ENCODE peak calls at places on chromosomes 13 and 19, in six cellular contexts. One of them, this sample, is unnamed.

GRCh38 chr13:108957369-108958012 is 328.1 kb downstream of the MYO16 start:
- DNase-seq in Caki2: peak
- DNase-seq in left colon: no peak
- DNase-seq in thyroid gland: no peak
- DNase-seq in midbrain: no peak
- DNase-seq in activated CD8-positive, alpha-beta memory T cell treated with anti-CD3 and anti-CD28 coated beads, Interleukin-2, amount 50 U/mL, for 4 hours: no peak
- DNase-seq in this sample: peak

GRCh38 chr13:37791699-37792098 is 77.9 kb downstream of the TRPC4 start:
- DNase-seq in Caki2: no peak
- DNase-seq in left colon: no peak
- DNase-seq in thyroid gland: no peak
- DNase-seq in midbrain: no peak
- DNase-seq in activated CD8-positive, alpha-beta memory T cell treated with anti-CD3 and anti-CD28 coated beads, Interleukin-2, amount 50 U/mL, for 4 hours: no peak
- DNase-seq in this sample: no peak

GRCh38 chr19:44553478-44554171 is 24.1 kb upstream of the CEACAM20 start:
- DNase-seq in Caki2: peak
- DNase-seq in left colon: no peak
- DNase-seq in thyroid gland: no peak
- DNase-seq in midbrain: no peak
- DNase-seq in activated CD8-positive, alpha-beta memory T cell treated with anti-CD3 and anti-CD28 coated beads, Interleukin-2, amount 50 U/mL, for 4 hours: no peak
- DNase-seq in this sample: peak

GRCh38 chr13:44386932-44387556 is 13.4 kb downstream of the SERP2 start:
- DNase-seq in Caki2: no peak
- DNase-seq in left colon: no peak
- DNase-seq in thyroid gland: no peak
- DNase-seq in midbrain: no peak
- DNase-seq in activated CD8-positive, alpha-beta memory T cell treated with anti-CD3 and anti-CD28 coated beads, Interleukin-2, amount 50 U/mL, for 4 hours: no peak
- DNase-seq in this sample: no peak

GRCh38 chr13:93169980-93170379 is 56.6 kb upstream of the GPC6 start:
- DNase-seq in Caki2: peak
- DNase-seq in left colon: no peak
- DNase-seq in thyroid gland: no peak
- DNase-seq in midbrain: no peak
- DNase-seq in activated CD8-positive, alpha-beta memory T cell treated with anti-CD3 and anti-CD28 coated beads, Interleukin-2, amount 50 U/mL, for 4 hours: no peak
- DNase-seq in this sample: peak

GRCh38 chr19:10288662-10289166 is 1.0 kb upstream of the ICAM5 start:
- DNase-seq in Caki2: no peak
- DNase-seq in left colon: peak
- DNase-seq in thyroid gland: no peak
- DNase-seq in midbrain: no peak
- DNase-seq in activated CD8-positive, alpha-beta memory T cell treated with anti-CD3 and anti-CD28 coated beads, Interleukin-2, amount 50 U/mL, for 4 hours: peak
- DNase-seq in this sample: no peak

GRCh38 chr13:76116931-76117330 is 480.8 kb downstream of the LMO7 start:
- DNase-seq in Caki2: no peak
- DNase-seq in left colon: no peak
- DNase-seq in thyroid gland: no peak
- DNase-seq in midbrain: no peak
- DNase-seq in activated CD8-positive, alpha-beta memory T cell treated with anti-CD3 and anti-CD28 coated beads, Interleukin-2, amount 50 U/mL, for 4 hours: no peak
- DNase-seq in this sample: no peak

GRCh38 chr13:91406619-91407018 is 8.2 kb downstream of the GPC5 start:
- DNase-seq in Caki2: peak
- DNase-seq in left colon: no peak
- DNase-seq in thyroid gland: no peak
- DNase-seq in midbrain: peak
- DNase-seq in activated CD8-positive, alpha-beta memory T cell treated with anti-CD3 and anti-CD28 coated beads, Interleukin-2, amount 50 U/mL, for 4 hours: no peak
- DNase-seq in this sample: no peak

GRCh38 chr13:73268306-73268705 is 209.5 kb downstream of the KLF5 start:
- DNase-seq in Caki2: no peak
- DNase-seq in left colon: peak
- DNase-seq in thyroid gland: no peak
- DNase-seq in midbrain: no peak
- DNase-seq in activated CD8-positive, alpha-beta memory T cell treated with anti-CD3 and anti-CD28 coated beads, Interleukin-2, amount 50 U/mL, for 4 hours: no peak
- DNase-seq in this sample: peak

GRCh38 chr13:59745395-59745788 is 418.3 kb downstream of the DIAPH3 start:
- DNase-seq in Caki2: peak
- DNase-seq in left colon: no peak
- DNase-seq in thyroid gland: no peak
- DNase-seq in midbrain: no peak
- DNase-seq in activated CD8-positive, alpha-beta memory T cell treated with anti-CD3 and anti-CD28 coated beads, Interleukin-2, amount 50 U/mL, for 4 hours: no peak
- DNase-seq in this sample: no peak

GRCh38 chr19:2888739-2889224 is 11.9 kb upstream of the ZNF57 start:
- DNase-seq in Caki2: no peak
- DNase-seq in left colon: peak
- DNase-seq in thyroid gland: no peak
- DNase-seq in midbrain: no peak
- DNase-seq in activated CD8-positive, alpha-beta memory T cell treated with anti-CD3 and anti-CD28 coated beads, Interleukin-2, amount 50 U/mL, for 4 hours: peak
- DNase-seq in this sample: peak

GRCh38 chr19:30431591-30431990 is 59.4 kb downstream of the ZNF536 start:
- DNase-seq in Caki2: no peak
- DNase-seq in left colon: no peak
- DNase-seq in thyroid gland: no peak
- DNase-seq in midbrain: no peak
- DNase-seq in activated CD8-positive, alpha-beta memory T cell treated with anti-CD3 and anti-CD28 coated beads, Interleukin-2, amount 50 U/mL, for 4 hours: no peak
- DNase-seq in this sample: no peak

GRCh38 chr19:33883869-33884519 is 87.3 kb downstream of the KCTD15 start:
- DNase-seq in Caki2: no peak
- DNase-seq in left colon: no peak
- DNase-seq in thyroid gland: no peak
- DNase-seq in midbrain: no peak
- DNase-seq in activated CD8-positive, alpha-beta memory T cell treated with anti-CD3 and anti-CD28 coated beads, Interleukin-2, amount 50 U/mL, for 4 hours: no peak
- DNase-seq in this sample: no peak

GRCh38 chr13:41059466-41059865 is 1.8 kb upstream of the WBP4 start:
- DNase-seq in Caki2: no peak
- DNase-seq in left colon: no peak
- DNase-seq in thyroid gland: no peak
- DNase-seq in midbrain: no peak
- DNase-seq in activated CD8-positive, alpha-beta memory T cell treated with anti-CD3 and anti-CD28 coated beads, Interleukin-2, amount 50 U/mL, for 4 hours: no peak
- DNase-seq in this sample: peak

GRCh38 chr13:31538067-31539042 is 201.0 kb upstream of the RXFP2 start:
- DNase-seq in Caki2: peak
- DNase-seq in left colon: peak
- DNase-seq in thyroid gland: no peak
- DNase-seq in midbrain: no peak
- DNase-seq in activated CD8-positive, alpha-beta memory T cell treated with anti-CD3 and anti-CD28 coated beads, Interleukin-2, amount 50 U/mL, for 4 hours: no peak
- DNase-seq in this sample: peak

GRCh38 chr13:43374621-43375020 is 351.2 kb downstream of the DNAJC15 start:
- DNase-seq in Caki2: no peak
- DNase-seq in left colon: no peak
- DNase-seq in thyroid gland: no peak
- DNase-seq in midbrain: no peak
- DNase-seq in activated CD8-positive, alpha-beta memory T cell treated with anti-CD3 and anti-CD28 coated beads, Interleukin-2, amount 50 U/mL, for 4 hours: no peak
- DNase-seq in this sample: no peak

GRCh38 chr19:14507704-14508246 is 10.4 kb downstream of the DNAJB1 start:
- DNase-seq in Caki2: peak
- DNase-seq in left colon: no peak
- DNase-seq in thyroid gland: no peak
- DNase-seq in midbrain: no peak
- DNase-seq in activated CD8-positive, alpha-beta memory T cell treated with anti-CD3 and anti-CD28 coated beads, Interleukin-2, amount 50 U/mL, for 4 hours: no peak
- DNase-seq in this sample: peak

GRCh38 chr19:3642987-3643386 is 16.4 kb upstream of the CACTIN start:
- DNase-seq in Caki2: no peak
- DNase-seq in left colon: no peak
- DNase-seq in thyroid gland: no peak
- DNase-seq in midbrain: no peak
- DNase-seq in activated CD8-positive, alpha-beta memory T cell treated with anti-CD3 and anti-CD28 coated beads, Interleukin-2, amount 50 U/mL, for 4 hours: no peak
- DNase-seq in this sample: no peak

GRCh38 chr13:45122941-45123340 is 2.6 kb downstream of the GTF2F2 start:
- DNase-seq in Caki2: no peak
- DNase-seq in left colon: no peak
- DNase-seq in thyroid gland: no peak
- DNase-seq in midbrain: no peak
- DNase-seq in activated CD8-positive, alpha-beta memory T cell treated with anti-CD3 and anti-CD28 coated beads, Interleukin-2, amount 50 U/mL, for 4 hours: no peak
- DNase-seq in this sample: no peak

GRCh38 chr19:12527034-12527836 is 24.0 kb downstream of the ZNF564 start:
- DNase-seq in Caki2: peak
- DNase-seq in left colon: no peak
- DNase-seq in thyroid gland: no peak
- DNase-seq in midbrain: no peak
- DNase-seq in activated CD8-positive, alpha-beta memory T cell treated with anti-CD3 and anti-CD28 coated beads, Interleukin-2, amount 50 U/mL, for 4 hours: no peak
- DNase-seq in this sample: peak

GRCh38 chr13:91360246-91360751 is 12.8 kb downstream of the MIR17HG start:
- DNase-seq in Caki2: no peak
- DNase-seq in left colon: no peak
- DNase-seq in thyroid gland: no peak
- DNase-seq in midbrain: no peak
- DNase-seq in activated CD8-positive, alpha-beta memory T cell treated with anti-CD3 and anti-CD28 coated beads, Interleukin-2, amount 50 U/mL, for 4 hours: no peak
- DNase-seq in this sample: no peak

GRCh38 chr13:31045621-31046081 is 113.2 kb downstream of the TEX26 start:
- DNase-seq in Caki2: peak
- DNase-seq in left colon: peak
- DNase-seq in thyroid gland: peak
- DNase-seq in midbrain: no peak
- DNase-seq in activated CD8-positive, alpha-beta memory T cell treated with anti-CD3 and anti-CD28 coated beads, Interleukin-2, amount 50 U/mL, for 4 hours: peak
- DNase-seq in this sample: peak

GRCh38 chr13:42378383-42378780 is 106.4 kb downstream of the AKAP11 start:
- DNase-seq in Caki2: no peak
- DNase-seq in left colon: no peak
- DNase-seq in thyroid gland: no peak
- DNase-seq in midbrain: no peak
- DNase-seq in activated CD8-positive, alpha-beta memory T cell treated with anti-CD3 and anti-CD28 coated beads, Interleukin-2, amount 50 U/mL, for 4 hours: no peak
- DNase-seq in this sample: no peak

GRCh38 chr19:50719566-50719965 is at the start of gene SHANK1:
- DNase-seq in Caki2: no peak
- DNase-seq in left colon: no peak
- DNase-seq in thyroid gland: no peak
- DNase-seq in midbrain: no peak
- DNase-seq in activated CD8-positive, alpha-beta memory T cell treated with anti-CD3 and anti-CD28 coated beads, Interleukin-2, amount 50 U/mL, for 4 hours: no peak
- DNase-seq in this sample: no peak

GRCh38 chr13:59750860-59751259 is 412.9 kb downstream of the DIAPH3 start:
- DNase-seq in Caki2: no peak
- DNase-seq in left colon: no peak
- DNase-seq in thyroid gland: no peak
- DNase-seq in midbrain: peak
- DNase-seq in activated CD8-positive, alpha-beta memory T cell treated with anti-CD3 and anti-CD28 coated beads, Interleukin-2, amount 50 U/mL, for 4 hours: no peak
- DNase-seq in this sample: peak

GRCh38 chr19:39917561-39918182 is 16.8 kb downstream of the FCGBP start:
- DNase-seq in Caki2: no peak
- DNase-seq in left colon: no peak
- DNase-seq in thyroid gland: no peak
- DNase-seq in midbrain: no peak
- DNase-seq in activated CD8-positive, alpha-beta memory T cell treated with anti-CD3 and anti-CD28 coated beads, Interleukin-2, amount 50 U/mL, for 4 hours: no peak
- DNase-seq in this sample: no peak

GRCh38 chr19:46537136-46538097 is 41.8 kb upstream of the PNMA8B start:
- DNase-seq in Caki2: no peak
- DNase-seq in left colon: no peak
- DNase-seq in thyroid gland: peak
- DNase-seq in midbrain: peak
- DNase-seq in activated CD8-positive, alpha-beta memory T cell treated with anti-CD3 and anti-CD28 coated beads, Interleukin-2, amount 50 U/mL, for 4 hours: peak
- DNase-seq in this sample: no peak

GRCh38 chr13:99922631-99923404 is 48.7 kb downstream of the ZIC5 start:
- DNase-seq in Caki2: no peak
- DNase-seq in left colon: peak
- DNase-seq in thyroid gland: no peak
- DNase-seq in midbrain: no peak
- DNase-seq in activated CD8-positive, alpha-beta memory T cell treated with anti-CD3 and anti-CD28 coated beads, Interleukin-2, amount 50 U/mL, for 4 hours: no peak
- DNase-seq in this sample: no peak

GRCh38 chr19:17811681-17812080 is 9.6 kb downstream of the INSL3 start:
- DNase-seq in Caki2: no peak
- DNase-seq in left colon: no peak
- DNase-seq in thyroid gland: no peak
- DNase-seq in midbrain: no peak
- DNase-seq in activated CD8-positive, alpha-beta memory T cell treated with anti-CD3 and anti-CD28 coated beads, Interleukin-2, amount 50 U/mL, for 4 hours: no peak
- DNase-seq in this sample: no peak

GRCh38 chr13:26679945-26680516 is 80.6 kb downstream of the GPR12 start:
- DNase-seq in Caki2: no peak
- DNase-seq in left colon: no peak
- DNase-seq in thyroid gland: peak
- DNase-seq in midbrain: peak
- DNase-seq in activated CD8-positive, alpha-beta memory T cell treated with anti-CD3 and anti-CD28 coated beads, Interleukin-2, amount 50 U/mL, for 4 hours: no peak
- DNase-seq in this sample: no peak

GRCh38 chr13:77500094-77500493 is 35.4 kb upstream of the SCEL start:
- DNase-seq in Caki2: no peak
- DNase-seq in left colon: no peak
- DNase-seq in thyroid gland: no peak
- DNase-seq in midbrain: no peak
- DNase-seq in activated CD8-positive, alpha-beta memory T cell treated with anti-CD3 and anti-CD28 coated beads, Interleukin-2, amount 50 U/mL, for 4 hours: no peak
- DNase-seq in this sample: no peak

GRCh38 chr19:11035441-11036377 is 53.6 kb upstream of the LDLR start:
- DNase-seq in Caki2: peak
- DNase-seq in left colon: peak
- DNase-seq in thyroid gland: peak
- DNase-seq in midbrain: peak
- DNase-seq in activated CD8-positive, alpha-beta memory T cell treated with anti-CD3 and anti-CD28 coated beads, Interleukin-2, amount 50 U/mL, for 4 hours: peak
- DNase-seq in this sample: peak

GRCh38 chr19:34359954-34360315 is 5.1 kb upstream of the GPI start:
- DNase-seq in Caki2: no peak
- DNase-seq in left colon: no peak
- DNase-seq in thyroid gland: no peak
- DNase-seq in midbrain: no peak
- DNase-seq in activated CD8-positive, alpha-beta memory T cell treated with anti-CD3 and anti-CD28 coated beads, Interleukin-2, amount 50 U/mL, for 4 hours: no peak
- DNase-seq in this sample: no peak

GRCh38 chr13:59914556-59914955 is 249.2 kb downstream of the DIAPH3 start:
- DNase-seq in Caki2: no peak
- DNase-seq in left colon: no peak
- DNase-seq in thyroid gland: no peak
- DNase-seq in midbrain: no peak
- DNase-seq in activated CD8-positive, alpha-beta memory T cell treated with anti-CD3 and anti-CD28 coated beads, Interleukin-2, amount 50 U/mL, for 4 hours: no peak
- DNase-seq in this sample: no peak

GRCh38 chr13:47859129-47859528 is 141.9 kb downstream of the SUCLA2 start:
- DNase-seq in Caki2: no peak
- DNase-seq in left colon: no peak
- DNase-seq in thyroid gland: no peak
- DNase-seq in midbrain: no peak
- DNase-seq in activated CD8-positive, alpha-beta memory T cell treated with anti-CD3 and anti-CD28 coated beads, Interleukin-2, amount 50 U/mL, for 4 hours: no peak
- DNase-seq in this sample: no peak

GRCh38 chr13:32142956-32143375 is 111.4 kb downstream of the FRY start:
- DNase-seq in Caki2: no peak
- DNase-seq in left colon: no peak
- DNase-seq in thyroid gland: no peak
- DNase-seq in midbrain: no peak
- DNase-seq in activated CD8-positive, alpha-beta memory T cell treated with anti-CD3 and anti-CD28 coated beads, Interleukin-2, amount 50 U/mL, for 4 hours: no peak
- DNase-seq in this sample: no peak

GRCh38 chr19:14405380-14405757 is 13.8 kb downstream of the DDX39A start:
- DNase-seq in Caki2: no peak
- DNase-seq in left colon: no peak
- DNase-seq in thyroid gland: no peak
- DNase-seq in midbrain: no peak
- DNase-seq in activated CD8-positive, alpha-beta memory T cell treated with anti-CD3 and anti-CD28 coated beads, Interleukin-2, amount 50 U/mL, for 4 hours: no peak
- DNase-seq in this sample: no peak

GRCh38 chr19:19860756-19861390 is 4.8 kb upstream of the ZNF253 start:
- DNase-seq in Caki2: no peak
- DNase-seq in left colon: no peak
- DNase-seq in thyroid gland: no peak
- DNase-seq in midbrain: no peak
- DNase-seq in activated CD8-positive, alpha-beta memory T cell treated with anti-CD3 and anti-CD28 coated beads, Interleukin-2, amount 50 U/mL, for 4 hours: peak
- DNase-seq in this sample: peak

GRCh38 chr13:23848019-23848418 is 41.2 kb downstream of the MIPEP start:
- DNase-seq in Caki2: no peak
- DNase-seq in left colon: no peak
- DNase-seq in thyroid gland: no peak
- DNase-seq in midbrain: no peak
- DNase-seq in activated CD8-positive, alpha-beta memory T cell treated with anti-CD3 and anti-CD28 coated beads, Interleukin-2, amount 50 U/mL, for 4 hours: no peak
- DNase-seq in this sample: no peak